ENCODE peak calls at places on chromosomes 13 and 19, in four cellular contexts. T, V, W and E are unnamed samples.

GRCh38 chr19:54188224-54188871 is 1.0 kb downstream of the MBOAT7 start:
- DNase-seq in T (peak; percentile 65), V (peak; percentile 55), W (peak; percentile 35), E (peak; percentile 55)

GRCh38 chr19:16429066-16429758 is 42.6 kb downstream of the EPS15L1 start:
- DNase-seq in T (no peak), V (no peak), W (peak; percentile 59), E (no peak)

GRCh38 chr19:51573331-51573730 is 2.2 kb downstream of the ZNF175 start:
- DNase-seq in T (no peak), V (peak; percentile 13), W (no peak), E (no peak)

GRCh38 chr13:27578121-27579030 is 42.0 kb downstream of the LNX2 start:
- DNase-seq in T (peak; percentile 74), V (peak; percentile 58), W (no peak), E (peak; percentile 44)

GRCh38 chr13:80340643-80341097 is 256 bp downstream of the SPRY2 start:
- DNase-seq in T (no peak), V (peak; percentile 79), W (no peak), E (peak; percentile 67)

GRCh38 chr13:111011899-111012298 is 97.0 kb upstream of the ANKRD10 start:
- DNase-seq in T (peak; percentile 64), V (no peak), W (no peak), E (no peak)

GRCh38 chr19:43700368-43701015 is 15.4 kb upstream of the IRGC start:
- DNase-seq in T (peak; percentile 86), V (peak; percentile 83), W (peak; percentile 34), E (peak; percentile 83)

GRCh38 chr19:34712606-34713261 is 21.3 kb upstream of the ZNF181 start:
- DNase-seq in T (peak; percentile 87), V (peak; percentile 93), W (peak; percentile 71), E (peak; percentile 77)

GRCh38 chr19:39247701-39248664 is 673 bp downstream of the IFNL4 start:
- DNase-seq in T (peak; percentile 31), V (no peak), W (no peak), E (no peak)

GRCh38 chr19:38915329-38916321 is 3.6 kb upstream of the CCER2 start:
- DNase-seq in T (no peak), V (no peak), W (no peak), E (no peak)

GRCh38 chr19:17184381-17184841 is 30.7 kb upstream of the USE1 start:
- DNase-seq in T (no peak), V (no peak), W (no peak), E (no peak)

GRCh38 chr19:1155352-1156304 is 18.4 kb downstream of the SBNO2 start:
- DNase-seq in T (peak; percentile 42), V (peak; percentile 32), W (no peak), E (no peak)

GRCh38 chr19:48613852-48614435 is 932 bp downstream of the FAM83E start:
- DNase-seq in T (peak; percentile 34), V (no peak), W (no peak), E (no peak)

GRCh38 chr19:48616041-48616436 is 1.2 kb upstream of the FAM83E start:
- DNase-seq in T (no peak), V (no peak), W (no peak), E (no peak)

GRCh38 chr19:48616491-48617056 is 1.7 kb upstream of the FAM83E start:
- DNase-seq in T (no peak), V (no peak), W (no peak), E (no peak)

GRCh38 chr19:48614436-48615144 is at the start of gene FAM83E:
- DNase-seq in T (peak; percentile 57), V (no peak), W (no peak), E (no peak)

GRCh38 chr19:48615145-48616040 is 517 bp upstream of the FAM83E start:
- DNase-seq in T (no peak), V (no peak), W (no peak), E (no peak)
- TF ChIP-seq CTCF in T (no peak), V (no peak), W (no peak), E (no peak)

GRCh38 chr13:71378992-71379905 is 487.8 kb downstream of the DACH1 start:
- DNase-seq in T (peak; percentile 29), V (peak; percentile 47), W (no peak), E (peak; percentile 31)
- H3K4me3 ChIP-seq in T (peak overlapping the region; percentile 38), V (peak overlapping the region; percentile 27), W (no peak overlapping the region), E (no peak overlapping the region)

DNA sequence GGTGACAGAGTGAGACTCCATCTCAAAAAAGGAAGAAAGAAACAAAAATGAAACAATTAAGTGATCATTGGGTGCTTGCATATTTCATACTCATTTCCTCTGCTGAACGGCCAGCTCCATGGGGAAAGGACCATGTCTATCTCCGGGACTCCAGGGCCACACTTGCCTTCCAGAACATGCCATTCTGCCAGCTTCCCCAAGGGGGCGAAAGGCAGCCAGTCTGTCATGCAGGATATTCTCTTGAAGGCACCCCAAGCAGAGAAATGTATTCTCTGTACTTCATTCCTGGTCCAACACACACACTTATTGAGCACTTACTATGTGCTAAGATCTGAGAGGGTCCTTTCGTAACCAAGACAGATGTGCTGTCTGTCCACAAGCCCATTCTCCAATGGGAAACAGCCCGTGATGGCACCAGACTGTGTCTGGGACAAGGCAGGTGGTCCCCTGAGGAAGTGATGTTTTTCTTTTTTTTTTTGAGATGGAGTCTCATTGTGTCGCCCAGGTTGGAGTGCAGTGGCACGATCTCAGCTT is 10.2 kb upstream of the CARM1 start:
- DNase-seq in T (peak; percentile 46), V (peak; percentile 56), W (peak; percentile 48), E (no peak)
- TF ChIP-seq CTCF in T (peak; percentile 30), V (peak; percentile 70), W (no peak), E (peak; percentile 56)

DNA sequence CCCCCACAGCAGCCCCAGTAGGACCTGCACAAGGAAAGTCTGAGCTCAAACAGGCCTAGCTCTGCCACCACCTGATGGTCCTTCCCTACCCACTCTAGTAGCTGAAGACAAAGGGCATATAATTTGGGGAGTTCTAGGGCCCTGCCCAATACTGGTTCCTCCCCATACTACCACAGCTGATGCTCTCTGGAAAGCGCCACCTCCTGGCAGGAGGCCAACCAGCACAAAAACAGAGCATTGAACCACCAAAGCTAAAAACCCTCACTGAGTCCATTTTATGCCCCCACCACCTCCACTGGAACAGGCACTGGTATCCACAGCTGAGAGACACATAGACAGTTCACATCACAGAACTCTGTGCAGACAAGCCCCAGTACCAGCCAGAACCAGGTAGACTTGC is 1276.8 kb downstream of the OLFM4 start:
- DNase-seq in T (no peak), V (no peak), W (no peak), E (no peak)
- H3K4me3 ChIP-seq in T (no peak overlapping the region), V (no peak overlapping the region), W (no peak overlapping the region), E (no peak overlapping the region)

DNA sequence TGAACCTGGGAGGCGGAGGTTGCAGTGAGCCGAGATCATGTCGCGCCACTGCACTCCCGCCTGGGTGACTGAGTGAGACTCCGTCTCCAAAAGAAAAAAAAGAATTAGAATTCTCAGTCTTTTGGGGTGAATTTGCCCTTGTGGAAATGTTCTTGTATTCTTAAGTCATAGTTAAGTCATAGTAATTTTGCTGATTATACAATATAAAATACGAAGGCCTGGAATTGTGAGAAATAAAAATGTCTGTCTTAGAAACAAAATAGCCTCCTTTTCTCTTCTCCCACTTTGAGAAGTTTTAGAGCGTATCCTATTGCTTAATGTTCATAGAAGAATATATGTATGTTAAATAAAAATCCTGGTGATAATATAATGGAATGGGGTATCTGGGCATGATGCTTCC is 18.1 kb downstream of the SUGT1 start:
- DNase-seq in T (no peak), V (no peak), W (no peak), E (no peak)
- TF ChIP-seq CTCF in T (no peak), V (no peak), W (no peak), E (no peak)

GRCh38 chr13:49638416-49639072 is 10.2 kb downstream of the ARL11 start:
- DNase-seq in T (peak; percentile 53), V (no peak), W (no peak), E (no peak)

GRCh38 chr13:49636705-49637104 is 8.4 kb downstream of the ARL11 start:
- DNase-seq in T (no peak), V (no peak), W (no peak), E (no peak)

GRCh38 chr13:49637989-49638388 is 9.7 kb downstream of the ARL11 start:
- DNase-seq in T (no peak), V (no peak), W (no peak), E (no peak)

GRCh38 chr13:49633687-49634086 is 5.4 kb downstream of the ARL11 start:
- DNase-seq in T (no peak), V (no peak), W (no peak), E (no peak)

GRCh38 chr13:49635599-49636433 is 7.5 kb downstream of the ARL11 start:
- DNase-seq in T (peak; percentile 38), V (peak; percentile 86), W (no peak), E (peak; percentile 48)
- H3K4me3 ChIP-seq in T (peak overlapping the region; percentile 30), V (peak overlapping the region; percentile 47), W (no peak overlapping the region), E (no peak overlapping the region)

DNA sequence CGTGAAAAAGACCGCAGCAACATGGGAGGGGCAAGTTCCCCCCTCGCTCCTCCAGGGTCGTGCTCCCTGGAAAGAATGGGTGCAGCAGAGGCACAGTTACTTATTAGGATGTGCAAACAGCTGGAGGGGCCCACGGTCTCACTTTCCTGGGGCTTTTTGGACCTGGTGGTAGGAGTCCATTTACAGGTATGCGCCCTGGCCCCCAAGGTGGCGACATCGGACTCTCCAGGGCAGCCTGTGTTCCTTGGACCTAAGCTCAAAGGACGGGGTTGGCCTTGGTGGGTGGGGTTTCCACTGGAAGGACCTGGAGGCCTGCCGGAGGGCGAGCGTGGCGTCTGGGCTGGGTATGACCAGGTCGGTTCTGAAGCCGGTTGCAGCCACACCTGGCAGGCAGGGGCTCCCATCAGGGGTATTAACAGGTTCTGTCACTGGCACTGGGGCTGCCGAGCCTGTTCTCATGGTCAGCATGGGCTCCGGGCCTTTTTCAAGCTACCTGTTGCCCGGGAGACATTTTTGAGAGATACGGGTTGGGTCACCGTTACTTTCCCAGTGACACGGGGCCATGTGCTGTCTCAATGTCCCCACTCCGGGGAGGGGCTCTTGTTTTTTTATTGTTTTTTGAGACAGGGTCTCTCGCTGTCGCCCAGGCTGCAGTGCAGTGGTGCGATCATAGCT is 5.9 kb downstream of the ZFR2 start:
- DNase-seq in T (no peak), V (no peak), W (no peak), E (no peak)
- TF ChIP-seq CTCF in T (no peak), V (no peak), W (no peak), E (no peak)